ENCODE peak calls at places on chromosomes 16 and 17, in five cellular contexts. A is heart right ventricle; W is SJCRH30; H is CD4-positive, CD25-positive, alpha-beta regulatory T cell; K is cardiac muscle cell. N is an unnamed sample. For H3K36me3 and H3K4me1, the result is how much of the 10 kb centered on the place peaks cover.

GRCh38 chr17:78798695-78799559 is 16.9 kb upstream of the CYTH1 start:
- DNase-seq in A (no peak), W (peak), H (no peak), K (peak), N (peak)

GRCh38 chr16:81261049-81261648 is 22.7 kb downstream of the BCO1 start:
- DNase-seq in A (no peak), W (peak), H (no peak), K (peak), N (no peak)

GRCh38 chr17:28792877-28793666 is 49.3 kb downstream of the TRAF4 start:
- DNase-seq in A (no peak), W (peak), H (no peak), K (peak), N (no peak)

GRCh38 chr17:61333151-61333550 is 66.5 kb upstream of the TBX2 start:
- DNase-seq in A (no peak), W (no peak), H (no peak), K (no peak), N (no peak)

GRCh38 chr16:29900888-29901606 is 759 bp downstream of the ASPHD1 start:
- DNase-seq in A (no peak), W (no peak), H (no peak), K (no peak), N (no peak)

GRCh38 chr17:77322534-77323412 is 182.0 kb downstream of the SEC14L1 start:
- DNase-seq in A (peak), W (peak), H (no peak), K (peak), N (peak)

GRCh38 chr17:1573932-1574696 is 11.5 kb upstream of the PITPNA start:
- DNase-seq in A (peak), W (peak), H (no peak), K (peak), N (peak)

GRCh38 chr17:14355556-14355955 is 54.7 kb downstream of the HS3ST3B1 start:
- DNase-seq in A (no peak), W (no peak), H (no peak), K (no peak), N (no peak)

GRCh38 chr16:27253526-27253930 is 15.0 kb downstream of the NSMCE1 start:
- DNase-seq in A (no peak), W (peak), H (no peak), K (peak), N (no peak)
- H3K27ac ChIP-seq in A (peak), W (peak), H (no peak), K (no peak), N (no peak)

GRCh38 chr16:66939366-66939765 is 4.0 kb downstream of the CES2 start:
- DNase-seq in A (no peak), W (no peak), H (no peak), K (no peak), N (no peak)
- H3K36me3 ChIP-seq in A (under half), W (under half), H (half or more), K (under half), N (under half)

GRCh38 chr16:48433849-48434530 is 48.8 kb upstream of the SIAH1 start:
- DNase-seq in A (no peak), W (no peak), H (no peak), K (no peak), N (no peak)

GRCh38 chr16:48435319-48435682 is 50.1 kb upstream of the SIAH1 start:
- DNase-seq in A (no peak), W (no peak), H (no peak), K (no peak), N (no peak)

GRCh38 chr16:48434653-48435318 is 49.6 kb upstream of the SIAH1 start:
- DNase-seq in A (no peak), W (no peak), H (no peak), K (peak), N (no peak)

GRCh38 chr16:48432136-48432535 is 46.9 kb upstream of the SIAH1 start:
- DNase-seq in A (no peak), W (no peak), H (no peak), K (no peak), N (no peak)

DNA sequence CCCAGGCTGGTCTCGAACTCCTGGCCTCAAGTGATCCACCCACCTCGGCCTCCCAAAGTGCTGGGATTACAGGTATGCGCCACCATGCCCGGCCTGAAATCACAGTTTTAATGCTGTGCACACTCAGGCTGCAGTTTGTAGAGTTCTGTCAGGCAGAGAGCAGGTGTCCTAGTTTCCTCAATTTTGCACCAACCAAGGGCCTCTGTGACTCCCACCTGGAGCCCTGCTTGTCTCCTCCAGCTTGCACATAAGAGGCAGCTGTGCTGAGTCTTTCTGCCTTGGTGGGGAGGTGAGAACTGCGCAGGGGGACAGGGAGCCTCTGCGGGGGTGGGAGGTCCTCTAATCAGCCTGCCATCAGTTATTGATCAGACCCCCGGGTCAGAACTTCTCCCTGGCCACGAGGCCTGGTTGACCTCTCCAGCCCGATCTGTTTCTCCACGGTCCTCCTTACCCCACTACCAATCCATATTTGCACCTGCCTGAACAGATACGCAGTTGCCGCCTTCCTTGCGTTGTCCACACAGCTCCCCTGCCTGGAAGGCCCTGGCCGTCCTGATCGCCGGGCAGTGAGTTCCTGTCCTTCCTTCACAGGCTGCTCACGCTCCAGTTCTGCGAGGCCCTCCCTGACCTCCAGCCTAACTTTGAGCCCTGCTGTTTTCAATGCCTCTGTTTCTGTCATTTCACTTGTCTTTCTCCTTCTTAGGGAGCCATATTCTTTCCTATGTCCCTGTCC is 48.1 kb upstream of the SIAH1 start:
- DNase-seq in A (no peak), W (no peak), H (no peak), K (no peak), N (no peak)
- H3K4me1 ChIP-seq in A (under half), W (under half), H (under half), K (under half), N (under half)

GRCh38 chr17:81615401-81615930 is 21.4 kb downstream of the NPLOC4 start:
- DNase-seq in A (no peak), W (no peak), H (no peak), K (no peak), N (no peak)
- H3K27ac ChIP-seq in A (peak), W (no peak), H (no peak), K (no peak), N (no peak)

GRCh38 chr17:18069101-18069500 is 18.6 kb upstream of the DRG2 start:
- DNase-seq in A (no peak), W (no peak), H (no peak), K (no peak), N (no peak)

GRCh38 chr17:18070861-18071340 is 16.8 kb upstream of the DRG2 start:
- DNase-seq in A (no peak), W (peak), H (no peak), K (peak), N (no peak)

GRCh38 chr17:18064053-18064452 is 23.7 kb upstream of the DRG2 start:
- DNase-seq in A (no peak), W (no peak), H (no peak), K (no peak), N (no peak)

GRCh38 chr17:18066866-18067265 is 20.9 kb upstream of the DRG2 start:
- DNase-seq in A (no peak), W (peak), H (no peak), K (no peak), N (no peak)

GRCh38 chr17:18065546-18065945 is 22.2 kb upstream of the DRG2 start:
- DNase-seq in A (no peak), W (no peak), H (no peak), K (no peak), N (no peak)
- H3K36me3 ChIP-seq in A (under half), W (half or more), H (under half), K (under half), N (under half)

GRCh38 chr17:8375738-8376259 is 705 bp downstream of the KRABD2 start:
- DNase-seq in A (no peak), W (no peak), H (no peak), K (no peak), N (no peak)

GRCh38 chr17:8376302-8377067 is at the start of gene KRABD2:
- DNase-seq in A (peak), W (peak), H (peak), K (peak), N (peak)

GRCh38 chr17:8382052-8382879 is 727 bp downstream of the RPL26 start:
- DNase-seq in A (no peak), W (no peak), H (no peak), K (peak), N (no peak)

GRCh38 chr17:8380049-8380448 is 2.9 kb downstream of the RPL26 start:
- DNase-seq in A (no peak), W (no peak), H (no peak), K (no peak), N (no peak)

GRCh38 chr17:8377422-8377821 is 918 bp upstream of the KRABD2 start:
- DNase-seq in A (no peak), W (no peak), H (no peak), K (no peak), N (no peak)
- H3K4me1 ChIP-seq in A (half or more), W (under half), H (under half), K (under half), N (under half)